ENCODE peak calls at places on chromosomes 4 and X, in eight cellular contexts. One of them, this sample, is unnamed.

GRCh38 chrX:13377537-13377936 is 57.7 kb upstream of the ATXN3L start:
- DNase-seq in cardiac muscle cell: no peak
- DNase-seq in skeletal muscle cell: peak
- DNase-seq in left ventricle myocardium inferior: no peak
- DNase-seq in breast epithelium: no peak
- DNase-seq in astrocyte of the spinal cord: peak
- DNase-seq in sigmoid colon: no peak
- DNase-seq in K562: no peak
- DNase-seq in this sample: peak

GRCh38 chr4:119240128-119240527 is 27.6 kb downstream of the USP53 start:
- DNase-seq in cardiac muscle cell: no peak
- DNase-seq in skeletal muscle cell: no peak
- DNase-seq in left ventricle myocardium inferior: no peak
- DNase-seq in breast epithelium: no peak
- DNase-seq in astrocyte of the spinal cord: no peak
- DNase-seq in sigmoid colon: no peak
- DNase-seq in K562: no peak
- DNase-seq in this sample: no peak

GRCh38 chr4:171266666-171267065 is 546.5 kb upstream of the GALNTL6 start:
- DNase-seq in cardiac muscle cell: no peak
- DNase-seq in skeletal muscle cell: no peak
- DNase-seq in left ventricle myocardium inferior: no peak
- DNase-seq in breast epithelium: no peak
- DNase-seq in astrocyte of the spinal cord: no peak
- DNase-seq in sigmoid colon: no peak
- DNase-seq in K562: no peak
- DNase-seq in this sample: no peak

GRCh38 chr4:8736083-8736825 is 135.4 kb downstream of the HMX1 start:
- DNase-seq in cardiac muscle cell: no peak
- DNase-seq in skeletal muscle cell: no peak
- DNase-seq in left ventricle myocardium inferior: no peak
- DNase-seq in breast epithelium: no peak
- DNase-seq in astrocyte of the spinal cord: no peak
- DNase-seq in sigmoid colon: peak
- DNase-seq in K562: no peak
- DNase-seq in this sample: no peak

GRCh38 chr4:20347526-20347925 is 95.8 kb downstream of the SLIT2 start:
- DNase-seq in cardiac muscle cell: no peak
- DNase-seq in skeletal muscle cell: no peak
- DNase-seq in left ventricle myocardium inferior: no peak
- DNase-seq in breast epithelium: no peak
- DNase-seq in astrocyte of the spinal cord: no peak
- DNase-seq in sigmoid colon: no peak
- DNase-seq in K562: no peak
- DNase-seq in this sample: no peak

GRCh38 chrX:132520213-132520612 is 31.4 kb upstream of the MBNL3 start:
- DNase-seq in cardiac muscle cell: no peak
- DNase-seq in skeletal muscle cell: no peak
- DNase-seq in left ventricle myocardium inferior: no peak
- DNase-seq in breast epithelium: no peak
- DNase-seq in astrocyte of the spinal cord: no peak
- DNase-seq in sigmoid colon: no peak
- DNase-seq in K562: no peak
- DNase-seq in this sample: no peak

GRCh38 chr4:76197971-76198410 is 15.6 kb downstream of the SCARB2 start:
- DNase-seq in cardiac muscle cell: no peak
- DNase-seq in skeletal muscle cell: peak
- DNase-seq in left ventricle myocardium inferior: peak
- DNase-seq in breast epithelium: no peak
- DNase-seq in astrocyte of the spinal cord: peak
- DNase-seq in sigmoid colon: peak
- DNase-seq in K562: no peak
- DNase-seq in this sample: peak

GRCh38 chrX:17372052-17372451 is 2.9 kb upstream of the NHS start:
- DNase-seq in cardiac muscle cell: no peak
- DNase-seq in skeletal muscle cell: no peak
- DNase-seq in left ventricle myocardium inferior: no peak
- DNase-seq in breast epithelium: no peak
- DNase-seq in astrocyte of the spinal cord: no peak
- DNase-seq in sigmoid colon: no peak
- DNase-seq in K562: no peak
- DNase-seq in this sample: no peak

GRCh38 chrX:49878128-49878833 is 1.0 kb upstream of the USP27X start:
- DNase-seq in cardiac muscle cell: no peak
- DNase-seq in skeletal muscle cell: no peak
- DNase-seq in left ventricle myocardium inferior: peak
- DNase-seq in breast epithelium: no peak
- DNase-seq in astrocyte of the spinal cord: no peak
- DNase-seq in sigmoid colon: peak
- DNase-seq in K562: peak
- DNase-seq in this sample: no peak

GRCh38 chr4:337932-338758 is 531 bp downstream of the ZNF141 start:
- DNase-seq in cardiac muscle cell: peak
- DNase-seq in skeletal muscle cell: no peak
- DNase-seq in left ventricle myocardium inferior: no peak
- DNase-seq in breast epithelium: no peak
- DNase-seq in astrocyte of the spinal cord: peak
- DNase-seq in sigmoid colon: no peak
- DNase-seq in K562: no peak
- DNase-seq in this sample: peak

GRCh38 chr4:13240066-13240465 is 244.1 kb downstream of the RAB28 start:
- DNase-seq in cardiac muscle cell: no peak
- DNase-seq in skeletal muscle cell: no peak
- DNase-seq in left ventricle myocardium inferior: no peak
- DNase-seq in breast epithelium: no peak
- DNase-seq in astrocyte of the spinal cord: peak
- DNase-seq in sigmoid colon: no peak
- DNase-seq in K562: no peak
- DNase-seq in this sample: peak

GRCh38 chrX:44042731-44043130 is 69.5 kb upstream of the NDP start:
- DNase-seq in cardiac muscle cell: no peak
- DNase-seq in skeletal muscle cell: no peak
- DNase-seq in left ventricle myocardium inferior: no peak
- DNase-seq in breast epithelium: no peak
- DNase-seq in astrocyte of the spinal cord: no peak
- DNase-seq in sigmoid colon: no peak
- DNase-seq in K562: no peak
- DNase-seq in this sample: no peak

GRCh38 chr4:53196195-53196641 is 169.6 kb downstream of the SCFD2 start:
- DNase-seq in cardiac muscle cell: no peak
- DNase-seq in skeletal muscle cell: no peak
- DNase-seq in left ventricle myocardium inferior: no peak
- DNase-seq in breast epithelium: no peak
- DNase-seq in astrocyte of the spinal cord: peak
- DNase-seq in sigmoid colon: no peak
- DNase-seq in K562: no peak
- DNase-seq in this sample: no peak

GRCh38 chrX:100647739-100648138 is 3.7 kb downstream of the SRPX2 start:
- DNase-seq in cardiac muscle cell: no peak
- DNase-seq in skeletal muscle cell: no peak
- DNase-seq in left ventricle myocardium inferior: no peak
- DNase-seq in breast epithelium: no peak
- DNase-seq in astrocyte of the spinal cord: no peak
- DNase-seq in sigmoid colon: no peak
- DNase-seq in K562: no peak
- DNase-seq in this sample: no peak

GRCh38 chr4:111268769-111269414 is 646.0 kb upstream of the PITX2 start:
- DNase-seq in cardiac muscle cell: no peak
- DNase-seq in skeletal muscle cell: peak
- DNase-seq in left ventricle myocardium inferior: no peak
- DNase-seq in breast epithelium: no peak
- DNase-seq in astrocyte of the spinal cord: peak
- DNase-seq in sigmoid colon: no peak
- DNase-seq in K562: no peak
- DNase-seq in this sample: no peak

GRCh38 chrX:116317409-116317808 is 119.0 kb upstream of the SLC6A14 start:
- DNase-seq in cardiac muscle cell: peak
- DNase-seq in skeletal muscle cell: peak
- DNase-seq in left ventricle myocardium inferior: peak
- DNase-seq in breast epithelium: no peak
- DNase-seq in astrocyte of the spinal cord: peak
- DNase-seq in sigmoid colon: peak
- DNase-seq in K562: no peak
- DNase-seq in this sample: peak

GRCh38 chr4:122716825-122717448 is 15.6 kb upstream of the BBS12 start:
- DNase-seq in cardiac muscle cell: peak
- DNase-seq in skeletal muscle cell: no peak
- DNase-seq in left ventricle myocardium inferior: peak
- DNase-seq in breast epithelium: peak
- DNase-seq in astrocyte of the spinal cord: peak
- DNase-seq in sigmoid colon: peak
- DNase-seq in K562: peak
- DNase-seq in this sample: peak

GRCh38 chr4:174284181-174284886 is 623 bp downstream of the CEP44 start:
- DNase-seq in cardiac muscle cell: peak
- DNase-seq in skeletal muscle cell: peak
- DNase-seq in left ventricle myocardium inferior: no peak
- DNase-seq in breast epithelium: no peak
- DNase-seq in astrocyte of the spinal cord: peak
- DNase-seq in sigmoid colon: no peak
- DNase-seq in K562: no peak
- DNase-seq in this sample: peak

GRCh38 chr4:3660928-3661515 is 105.2 kb upstream of the ADRA2C start:
- DNase-seq in cardiac muscle cell: no peak
- DNase-seq in skeletal muscle cell: no peak
- DNase-seq in left ventricle myocardium inferior: no peak
- DNase-seq in breast epithelium: no peak
- DNase-seq in astrocyte of the spinal cord: no peak
- DNase-seq in sigmoid colon: no peak
- DNase-seq in K562: no peak
- DNase-seq in this sample: no peak
- H3K4me3 ChIP-seq in cardiac muscle cell: no peak
- H3K4me3 ChIP-seq in skeletal muscle cell: no peak
- H3K4me3 ChIP-seq in left ventricle myocardium inferior: no peak
- H3K4me3 ChIP-seq in breast epithelium: no peak
- H3K4me3 ChIP-seq in astrocyte of the spinal cord: no peak
- H3K4me3 ChIP-seq in sigmoid colon: no peak
- H3K4me3 ChIP-seq in K562: no peak
- H3K4me3 ChIP-seq in this sample: no peak

DNA sequence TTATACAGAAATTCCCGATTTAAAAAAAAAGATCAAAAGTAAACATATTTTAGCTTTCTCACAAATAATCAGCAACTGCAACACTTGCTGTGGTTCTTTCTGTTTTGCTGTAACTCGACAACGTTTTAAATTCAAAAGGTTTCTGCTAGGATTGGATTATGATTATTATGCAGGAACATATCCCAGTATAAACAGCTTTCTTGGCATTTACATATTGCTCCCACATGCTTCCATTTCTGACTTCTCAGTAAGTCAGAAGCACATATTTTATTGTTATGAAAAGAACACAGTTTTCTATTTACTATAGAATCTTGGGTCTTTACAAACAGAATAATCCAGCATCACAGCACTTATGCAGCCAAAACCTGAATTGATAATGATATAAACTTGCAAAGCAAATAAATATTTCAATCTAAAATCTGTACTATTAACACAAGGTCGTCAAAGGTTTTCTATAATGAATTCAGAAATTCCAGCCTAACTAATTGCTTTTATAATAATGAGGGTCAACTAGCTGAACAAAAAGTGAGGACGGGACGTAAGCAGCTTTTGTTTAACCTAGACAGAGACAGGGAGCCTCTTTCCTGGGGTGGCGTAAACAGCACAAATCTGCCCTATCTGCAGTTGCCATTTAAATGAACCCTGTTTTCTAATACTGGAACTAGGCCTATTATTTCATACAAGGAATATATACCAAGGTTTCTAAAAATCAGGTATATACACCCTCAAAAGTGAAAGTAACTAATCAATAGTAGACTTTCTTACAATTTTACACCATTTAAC is 9.8 kb upstream of the PCDH18 start:
- DNase-seq in cardiac muscle cell: no peak
- DNase-seq in skeletal muscle cell: no peak
- DNase-seq in left ventricle myocardium inferior: no peak
- DNase-seq in breast epithelium: no peak
- DNase-seq in astrocyte of the spinal cord: no peak
- DNase-seq in sigmoid colon: no peak
- DNase-seq in K562: no peak
- DNase-seq in this sample: no peak
- H3K4me3 ChIP-seq in cardiac muscle cell: no peak
- H3K4me3 ChIP-seq in skeletal muscle cell: no peak
- H3K4me3 ChIP-seq in left ventricle myocardium inferior: peak
- H3K4me3 ChIP-seq in breast epithelium: peak
- H3K4me3 ChIP-seq in astrocyte of the spinal cord: no peak
- H3K4me3 ChIP-seq in sigmoid colon: peak
- H3K4me3 ChIP-seq in K562: no peak
- H3K4me3 ChIP-seq in this sample: no peak

DNA sequence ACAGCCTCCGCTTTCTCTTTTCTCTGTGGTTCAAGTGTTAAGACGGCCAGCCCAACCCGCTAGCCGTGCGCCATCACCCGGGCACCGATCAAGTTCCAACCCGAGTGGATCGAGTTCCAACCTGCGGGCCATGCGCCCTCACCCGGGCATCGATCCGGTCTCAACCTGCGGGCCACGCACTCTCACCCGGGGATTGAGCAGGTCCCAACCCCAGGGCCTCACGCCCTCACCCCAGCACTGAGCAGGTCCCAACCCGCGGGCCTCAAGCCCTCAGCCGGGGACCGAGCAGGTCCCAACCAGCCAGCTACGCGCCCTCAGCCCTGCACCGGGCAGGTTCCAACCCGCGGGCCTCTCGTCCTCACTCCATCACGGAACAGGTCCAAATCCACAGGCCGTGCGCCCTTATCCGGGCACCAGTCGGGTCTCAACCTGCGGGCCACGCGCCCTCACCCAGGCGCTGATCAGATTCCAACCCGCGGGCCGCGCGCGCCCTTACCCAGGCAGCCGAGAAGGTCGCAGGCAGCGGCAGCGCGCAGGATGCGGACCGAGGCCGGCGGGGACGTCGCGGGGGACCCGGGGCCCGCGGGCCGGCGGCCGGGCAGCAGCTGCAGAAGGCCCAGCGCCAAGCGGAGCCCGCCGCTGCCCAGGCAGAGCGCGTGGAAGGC is 443 bp downstream of the GPR143 start:
- DNase-seq in cardiac muscle cell: no peak
- DNase-seq in skeletal muscle cell: no peak
- DNase-seq in left ventricle myocardium inferior: no peak
- DNase-seq in breast epithelium: no peak
- DNase-seq in astrocyte of the spinal cord: no peak
- DNase-seq in sigmoid colon: no peak
- DNase-seq in K562: no peak
- DNase-seq in this sample: no peak
- H3K4me3 ChIP-seq in cardiac muscle cell: no peak
- H3K4me3 ChIP-seq in skeletal muscle cell: no peak
- H3K4me3 ChIP-seq in left ventricle myocardium inferior: no peak
- H3K4me3 ChIP-seq in breast epithelium: peak
- H3K4me3 ChIP-seq in astrocyte of the spinal cord: no peak
- H3K4me3 ChIP-seq in sigmoid colon: no peak
- H3K4me3 ChIP-seq in K562: no peak
- H3K4me3 ChIP-seq in this sample: no peak

DNA sequence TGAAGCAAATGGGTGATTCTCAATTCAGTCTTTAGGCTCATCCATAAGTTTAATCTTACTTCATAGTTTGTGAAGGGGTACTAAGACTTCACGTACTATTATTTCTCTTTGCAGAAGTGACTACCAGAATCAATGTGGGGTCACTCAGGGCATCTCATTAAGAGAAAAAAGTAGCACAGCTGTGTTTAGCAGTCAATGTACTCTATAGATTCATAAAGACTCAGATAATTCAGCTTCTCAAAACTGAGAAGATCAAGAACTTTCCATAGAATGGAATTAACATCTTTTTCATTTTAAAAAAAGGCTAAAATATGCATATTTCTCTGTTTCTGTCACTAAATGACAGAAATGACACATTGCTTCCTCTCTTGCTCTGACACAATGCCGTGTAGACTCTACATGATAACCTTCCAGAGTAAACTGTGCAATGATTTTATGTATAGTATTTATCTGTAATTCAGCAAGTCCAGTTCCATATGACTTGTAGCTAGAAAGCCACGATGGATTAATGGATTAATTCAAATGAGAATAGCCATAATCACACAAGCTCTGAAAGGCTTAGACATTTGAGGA is 20.3 kb upstream of the LSM6 start:
- DNase-seq in cardiac muscle cell: no peak
- DNase-seq in skeletal muscle cell: no peak
- DNase-seq in left ventricle myocardium inferior: no peak
- DNase-seq in breast epithelium: no peak
- DNase-seq in astrocyte of the spinal cord: no peak
- DNase-seq in sigmoid colon: no peak
- DNase-seq in K562: no peak
- DNase-seq in this sample: no peak
- H3K4me3 ChIP-seq in cardiac muscle cell: no peak
- H3K4me3 ChIP-seq in skeletal muscle cell: no peak
- H3K4me3 ChIP-seq in left ventricle myocardium inferior: no peak
- H3K4me3 ChIP-seq in breast epithelium: no peak
- H3K4me3 ChIP-seq in astrocyte of the spinal cord: no peak
- H3K4me3 ChIP-seq in sigmoid colon: no peak
- H3K4me3 ChIP-seq in K562: no peak
- H3K4me3 ChIP-seq in this sample: no peak